ENCODE peak calls at places on chromosomes 11 and 22, in eight cellular contexts. K is caudate nucleus; H is lower lobe of right lung; Y is naive thymus-derived CD4-positive, alpha-beta T cell; X is OCI-LY7; I is body of pancreas; M is CD4-positive, alpha-beta memory T cell; G is cardiac muscle cell. T is an unnamed sample.

GRCh38 chr11:6898911-6899310 is 6.6 kb upstream of the OR2D2 start:
- DNase-seq in Y (no peak), K (no peak), G (no peak), H (no peak), X (no peak), M (no peak), I (no peak), T (no peak)

GRCh38 chr11:123536690-123537437 is 106.8 kb downstream of the GRAMD1B start:
- DNase-seq in G (peak; percentile 10), I (no peak), K (no peak), M (no peak), H (no peak), Y (no peak), X (no peak), T (no peak)

GRCh38 chr11:78683774-78684173 is 109.1 kb upstream of the NARS2 start:
- DNase-seq in M (no peak), K (no peak), X (no peak), I (no peak), H (no peak), G (no peak), Y (no peak), T (no peak)

GRCh38 chr11:63459586-63459985 is 31.4 kb downstream of the PLAAT5 start:
- DNase-seq in M (no peak), H (no peak), I (no peak), X (no peak), K (no peak), Y (no peak), G (no peak), T (no peak)

GRCh38 chr22:39367040-39367439 is 17.2 kb downstream of the SYNGR1 start:
- DNase-seq in M (no peak), H (no peak), X (no peak), Y (no peak), K (no peak), I (no peak), G (no peak), T (no peak)

GRCh38 chr11:101049123-101049522 is 80.5 kb downstream of the PGR start:
- DNase-seq in Y (no peak), K (no peak), G (no peak), H (no peak), I (no peak), M (no peak), X (no peak), T (no peak)

GRCh38 chr22:20021196-20022181 is 579 bp downstream of the TANGO2 start:
- DNase-seq in I (peak; percentile 58), K (peak; percentile 56), Y (no peak), M (no peak), G (peak; percentile 45), H (peak; percentile 85), X (peak; percentile 14), T (peak; percentile 32)

GRCh38 chr22:39643311-39644083 is 72.9 kb downstream of the CACNA1I start:
- DNase-seq in Y (no peak), H (no peak), K (peak; percentile 10), X (no peak), I (no peak), G (no peak), M (no peak), T (no peak)

GRCh38 chr22:30602049-30602448 is 4.9 kb upstream of the TCN2 start:
- DNase-seq in M (peak; percentile 17), K (no peak), Y (peak; percentile 26), I (no peak), H (no peak), G (peak; percentile 33), X (peak; percentile 49), T (peak; percentile 55)

GRCh38 chr22:42432020-42432596 is at the start of gene NFAM1:
- DNase-seq in M (no peak), X (no peak), G (no peak), H (peak; percentile 86), K (peak; percentile 10), Y (no peak), I (no peak), T (no peak)

GRCh38 chr22:22167791-22168189 is 76.8 kb upstream of the VPREB1 start:
- DNase-seq in M (no peak), I (no peak), H (no peak), X (peak; percentile 100), Y (no peak), K (no peak), G (no peak), T (no peak)

GRCh38 chr11:15912291-15912690 is 444.1 kb downstream of the SOX6 start:
- DNase-seq in Y (no peak), I (no peak), H (no peak), X (no peak), M (no peak), G (no peak), K (no peak), T (no peak)

GRCh38 chr11:63880031-63880841 is 36.7 kb downstream of the RCOR2 start:
- DNase-seq in Y (no peak), M (no peak), H (no peak), K (peak; percentile 25), I (no peak), G (no peak), X (no peak), T (no peak)

GRCh38 chr11:57321996-57322880 is 2.5 kb downstream of the TNKS1BP1 start:
- DNase-seq in G (peak; percentile 62), K (peak; percentile 77), M (no peak), X (no peak), H (peak; percentile 92), Y (no peak), I (peak; percentile 91), T (no peak)

GRCh38 chr11:70702040-70702648 is 303.8 kb downstream of the CTTN start:
- DNase-seq in X (no peak), Y (no peak), K (no peak), H (no peak), M (no peak), G (no peak), I (no peak), T (no peak)

GRCh38 chr11:110737591-110737990 is 25.4 kb upstream of the ARHGAP20 start:
- DNase-seq in G (no peak), I (no peak), X (no peak), Y (no peak), H (no peak), M (no peak), K (no peak), T (no peak)

GRCh38 chr22:17695986-17696385 is 57.4 kb downstream of the BCL2L13 start:
- DNase-seq in I (no peak), M (no peak), K (no peak), Y (no peak), X (no peak), G (no peak), H (no peak), T (no peak)

GRCh38 chr22:17703811-17704210 is 65.3 kb downstream of the BCL2L13 start:
- DNase-seq in K (no peak), H (no peak), M (no peak), X (no peak), Y (no peak), I (no peak), G (no peak), T (no peak)

GRCh38 chr22:17700778-17701177 is 62.2 kb downstream of the BCL2L13 start:
- DNase-seq in X (no peak), M (no peak), K (no peak), G (no peak), I (no peak), H (no peak), Y (no peak), T (no peak)

GRCh38 chr22:17698948-17699347 is 60.4 kb downstream of the BCL2L13 start:
- DNase-seq in K (no peak), X (no peak), H (no peak), M (no peak), G (no peak), Y (no peak), I (no peak), T (no peak)

GRCh38 chr22:17699696-17700330 is 61.3 kb downstream of the BCL2L13 start:
- DNase-seq in X (no peak), Y (no peak), H (no peak), M (no peak), G (no peak), K (no peak), I (no peak), T (no peak)
- H3K27ac ChIP-seq in X (no peak overlapping the region), Y (no peak overlapping the region), H (no peak overlapping the region), M (no peak overlapping the region), G (no peak overlapping the region), K (no peak overlapping the region), I (no peak overlapping the region), T (no peak overlapping the region)

GRCh38 chr11:69488543-69488940 is 7.1 kb downstream of the LINC01488 start:
- DNase-seq in I (no peak), Y (no peak), X (no peak), M (no peak), H (no peak), K (no peak), G (no peak), T (no peak)
- H3K27ac ChIP-seq in I (no peak overlapping the region), Y (no peak overlapping the region), X (no peak overlapping the region), M (no peak overlapping the region), H (no peak overlapping the region), K (no peak overlapping the region), G (peak overlapping the region; percentile 97), T (no peak overlapping the region)

GRCh38 chr11:125552927-125553326 is 16.4 kb upstream of the EI24 start:
- DNase-seq in K (no peak), Y (no peak), X (no peak), H (no peak), I (no peak), G (no peak), M (no peak), T (no peak)
- H3K27ac ChIP-seq in K (no peak overlapping the region), Y (no peak overlapping the region), X (no peak overlapping the region), H (no peak overlapping the region), I (no peak overlapping the region), G (no peak overlapping the region), M (no peak overlapping the region), T (no peak overlapping the region)

DNA sequence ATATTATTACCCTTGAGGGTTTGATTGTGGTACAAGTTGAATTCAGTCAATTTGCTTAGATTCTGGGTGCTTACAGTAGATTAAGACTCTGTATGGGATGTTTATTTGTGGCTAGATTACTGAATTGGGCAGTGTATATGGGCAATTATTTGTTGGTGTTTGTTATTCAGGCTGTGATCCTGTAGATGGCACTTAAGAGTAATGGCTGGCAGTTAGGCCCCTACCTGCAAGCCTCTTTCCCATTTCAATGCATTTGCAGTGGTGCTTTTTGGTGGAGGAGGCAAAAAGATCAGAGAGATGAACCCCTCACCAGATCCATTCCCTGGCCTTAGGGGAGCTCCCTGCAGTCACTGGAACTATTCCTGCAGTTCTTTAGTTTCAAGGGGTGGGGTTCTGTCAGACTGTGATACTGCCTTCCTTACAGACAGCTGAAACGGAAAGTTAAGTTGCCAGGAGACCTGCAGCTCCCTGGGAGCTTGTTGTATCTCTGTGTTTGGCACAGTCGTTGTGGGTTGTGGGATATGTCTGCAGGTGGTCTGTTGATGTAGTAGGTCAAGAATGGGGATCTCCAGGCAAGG is 199.5 kb downstream of the AASDHPPT start:
- DNase-seq in H (no peak), I (no peak), K (no peak), Y (no peak), M (no peak), X (no peak), G (peak; percentile 6), T (no peak)
- H3K27ac ChIP-seq in H (no peak overlapping the region), I (no peak overlapping the region), K (no peak overlapping the region), Y (no peak overlapping the region), M (no peak overlapping the region), X (no peak overlapping the region), G (no peak overlapping the region), T (no peak overlapping the region)

GRCh38 chr11:118084656-118085055 is 2.1 kb downstream of the SMIM35 start:
- DNase-seq in X (no peak), H (no peak), I (no peak), K (no peak), M (no peak), G (no peak), Y (no peak), T (no peak)
- H3K27ac ChIP-seq in X (no peak overlapping the region), H (no peak overlapping the region), I (no peak overlapping the region), K (peak overlapping the region; percentile 70), M (no peak overlapping the region), G (peak overlapping the region; percentile 68), Y (no peak overlapping the region), T (no peak overlapping the region)

T was measured in CD4-positive, CD25-positive, alpha-beta regulatory T cell.